ENCODE peak calls at places on chromosomes 2 and 18, in six cellular contexts. U is gastrocnemius medialis, N is mammary epithelial cell, T is cardiac muscle cell, S is Karpas-422, E is Peyer's patch. A is an unnamed sample.

GRCh38 chr18:74451148-74451547 is 6.0 kb downstream of the DIPK1C start:
- DNase-seq in U (no peak), N (no peak), T (no peak), S (no peak), E (no peak), A (no peak)

GRCh38 chr2:9703701-9704221 is 73.0 kb upstream of the YWHAQ start:
- DNase-seq in U (no peak), N (peak; percentile 62), T (no peak), S (no peak), E (no peak), A (no peak)

GRCh38 chr2:241561811-241562210 is 3.3 kb downstream of the BOK start:
- DNase-seq in U (no peak), N (peak; percentile 61), T (no peak), S (no peak), E (no peak), A (peak; percentile 67)

GRCh38 chr2:28239152-28239551 is 153.5 kb upstream of the FOSL2 start:
- DNase-seq in U (no peak), N (no peak), T (no peak), S (no peak), E (no peak), A (no peak)

GRCh38 chr18:47036298-47036874 is 965 bp upstream of the ELOA2 start:
- DNase-seq in U (no peak), N (peak; percentile 19), T (peak; percentile 25), S (peak; percentile 62), E (no peak), A (no peak)

GRCh38 chr2:173090973-173091660 is 15.5 kb downstream of the MAP3K20 start:
- DNase-seq in U (peak; percentile 73), N (no peak), T (no peak), S (no peak), E (no peak), A (peak; percentile 41)

GRCh38 chr2:3587432-3587831 is 7.5 kb upstream of the COLEC11 start:
- DNase-seq in U (no peak), N (no peak), T (no peak), S (no peak), E (no peak), A (no peak)

GRCh38 chr2:158178646-158179045 is 77.0 kb downstream of the UPP2 start:
- DNase-seq in U (no peak), N (no peak), T (no peak), S (no peak), E (no peak), A (no peak)

GRCh38 chr2:143429932-143430331 is 300.7 kb downstream of the ARHGAP15 start:
- DNase-seq in U (no peak), N (peak; percentile 14), T (no peak), S (no peak), E (no peak), A (no peak)

GRCh38 chr2:112881217-112882000 is 29.6 kb upstream of the IL37 start:
- DNase-seq in U (no peak), N (peak; percentile 97), T (no peak), S (peak; percentile 34), E (no peak), A (no peak)

GRCh38 chr2:174827371-174828369 is 63.4 kb upstream of the CHRNA1 start:
- DNase-seq in U (no peak), N (peak; percentile 54), T (peak; percentile 57), S (no peak), E (no peak), A (no peak)

GRCh38 chr2:229409751-229410181 is 138.7 kb upstream of the PID1 start:
- DNase-seq in U (no peak), N (no peak), T (no peak), S (no peak), E (no peak), A (no peak)

GRCh38 chr18:22674300-22674699 is 256.6 kb upstream of the CTAGE1 start:
- DNase-seq in U (no peak), N (peak; percentile 88), T (no peak), S (no peak), E (no peak), A (no peak)

GRCh38 chr2:35099345-35099744 is 1256.2 kb upstream of the CRIM1 start:
- DNase-seq in U (no peak), N (no peak), T (peak; percentile 11), S (no peak), E (no peak), A (no peak)

GRCh38 chr2:72887836-72888437 is 729 bp downstream of the SPR start:
- DNase-seq in U (peak; percentile 75), N (peak; percentile 83), T (peak; percentile 91), S (peak; percentile 61), E (peak; percentile 89), A (peak; percentile 94)

GRCh38 chr2:207167129-207167923 is 1.6 kb upstream of the KLF7 start:
- DNase-seq in U (no peak), N (peak; percentile 57), T (peak; percentile 34), S (no peak), E (no peak), A (no peak)

GRCh38 chr18:55326134-55326533 is 261.9 kb downstream of the TCF4 start:
- DNase-seq in U (no peak), N (no peak), T (no peak), S (peak; percentile 62), E (no peak), A (no peak)

GRCh38 chr2:195411219-195411687 is 245.8 kb upstream of the SLC39A10 start:
- DNase-seq in U (no peak), N (peak; percentile 85), T (no peak), S (no peak), E (no peak), A (no peak)

GRCh38 chr2:27320958-27321543 is 1.8 kb downstream of the MPV17 start:
- DNase-seq in U (peak; percentile 91), N (peak; percentile 98), T (no peak), S (no peak), E (peak; percentile 79), A (peak; percentile 75)

GRCh38 chr2:70616168-70616694 is 62.6 kb upstream of the TGFA start:
- DNase-seq in U (no peak), N (peak; percentile 99), T (no peak), S (no peak), E (peak; percentile 55), A (no peak)

GRCh38 chr2:64260817-64261216 is 116.6 kb upstream of the PELI1 start:
- DNase-seq in U (peak; percentile 43), N (no peak), T (no peak), S (peak; percentile 59), E (no peak), A (peak; percentile 62)

GRCh38 chr2:236994361-236994760 is 91.3 kb upstream of the COPS8 start:
- DNase-seq in U (no peak), N (no peak), T (no peak), S (no peak), E (no peak), A (no peak)

GRCh38 chr2:235087812-235088607 is 136.2 kb downstream of the SH3BP4 start:
- DNase-seq in U (no peak), N (no peak), T (no peak), S (no peak), E (no peak), A (peak; percentile 81)

GRCh38 chr18:23357992-23358594 is 95.0 kb upstream of the RIOK3 start:
- DNase-seq in U (no peak), N (no peak), T (no peak), S (no peak), E (no peak), A (peak; percentile 72)

GRCh38 chr2:3171564-3172264 is 205.9 kb downstream of the EIPR1 start:
- DNase-seq in U (no peak), N (no peak), T (no peak), S (no peak), E (peak; percentile 19), A (no peak)

GRCh38 chr2:96890252-96890651 is 20.4 kb upstream of the SEMA4C start:
- DNase-seq in U (no peak), N (no peak), T (no peak), S (no peak), E (no peak), A (no peak)
- H3K27ac ChIP-seq in U (no peak overlapping the region), N (no peak overlapping the region), T (peak overlapping the region; percentile 61), S (no peak overlapping the region), E (no peak overlapping the region), A (no peak overlapping the region)

GRCh38 chr18:10124557-10124956 is 210.7 kb downstream of the VAPA start:
- DNase-seq in U (no peak), N (no peak), T (no peak), S (no peak), E (no peak), A (no peak)
- H3K27ac ChIP-seq in U (no peak overlapping the region), N (no peak overlapping the region), T (no peak overlapping the region), S (no peak overlapping the region), E (no peak overlapping the region), A (no peak overlapping the region)

DNA sequence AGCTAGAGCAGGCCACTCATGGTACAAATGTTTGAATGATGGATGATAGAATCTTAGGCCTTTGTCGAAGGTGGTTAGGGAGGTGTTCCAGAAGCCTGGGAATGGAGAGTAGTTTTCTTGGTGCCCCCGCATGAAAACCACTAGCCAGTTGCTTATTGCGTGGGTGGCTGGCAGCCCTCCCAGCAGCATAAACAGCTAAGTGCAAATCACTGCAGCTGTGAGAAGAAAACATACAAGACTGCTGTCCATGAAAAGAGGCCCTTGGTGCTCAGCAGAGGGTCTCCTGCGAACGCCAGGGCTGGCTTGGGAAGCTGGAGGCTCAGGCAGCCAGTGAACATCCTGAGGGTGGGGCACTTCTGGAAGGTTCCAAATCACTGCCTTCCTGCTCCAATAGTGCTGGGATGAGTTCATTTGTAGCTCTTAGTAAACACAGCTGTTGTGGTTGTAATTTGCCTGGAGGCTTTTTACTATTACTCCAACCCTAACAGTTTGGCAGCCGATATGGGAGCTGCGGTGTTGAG is 118.8 kb downstream of the MGAT5 start:
- DNase-seq in U (no peak), N (peak; percentile 85), T (no peak), S (no peak), E (no peak), A (no peak)
- H3K27ac ChIP-seq in U (no peak overlapping the region), N (no peak overlapping the region), T (no peak overlapping the region), S (no peak overlapping the region), E (peak overlapping the region; percentile 33), A (no peak overlapping the region)

GRCh38 chr18:13487237-13487636 is 239.1 kb downstream of the FAM210A start:
- DNase-seq in U (no peak), N (no peak), T (no peak), S (no peak), E (no peak), A (no peak)

GRCh38 chr18:13485604-13486003 is 240.8 kb downstream of the FAM210A start:
- DNase-seq in U (no peak), N (no peak), T (no peak), S (no peak), E (no peak), A (no peak)

GRCh38 chr18:13483316-13484270 is 242.8 kb downstream of the FAM210A start:
- DNase-seq in U (no peak), N (no peak), T (no peak), S (no peak), E (no peak), A (no peak)

GRCh38 chr18:13486686-13487085 is 239.7 kb downstream of the FAM210A start:
- DNase-seq in U (no peak), N (no peak), T (no peak), S (no peak), E (no peak), A (no peak)

GRCh38 chr18:13485182-13485581 is 241.2 kb downstream of the FAM210A start:
- DNase-seq in U (no peak), N (no peak), T (no peak), S (no peak), E (no peak), A (no peak)
- H3K27ac ChIP-seq in U (no peak overlapping the region), N (no peak overlapping the region), T (no peak overlapping the region), S (no peak overlapping the region), E (no peak overlapping the region), A (no peak overlapping the region)

GRCh38 chr2:108612514-108613183 is 78.4 kb downstream of the LIMS1 start:
- DNase-seq in U (no peak), N (peak; percentile 94), T (no peak), S (no peak), E (no peak), A (no peak)
- H3K27ac ChIP-seq in U (no peak overlapping the region), N (peak overlapping the region; percentile 96), T (peak overlapping the region; percentile 85), S (no peak overlapping the region), E (peak overlapping the region; percentile 68), A (no peak overlapping the region)

GRCh38 chr18:36481201-36481657 is 183.7 kb downstream of the FHOD3 start:
- DNase-seq in U (no peak), N (no peak), T (no peak), S (no peak), E (no peak), A (no peak)
- H3K27ac ChIP-seq in U (no peak overlapping the region), N (no peak overlapping the region), T (peak overlapping the region; percentile 26), S (no peak overlapping the region), E (no peak overlapping the region), A (no peak overlapping the region)